ENCODE peak calls at places on chromosomes 12 and 14, in five cellular contexts. X, V, I, M and T are unnamed samples.
A peak's percentile ranks its signal among the peaks of the same experiment; 100 is the strongest.

GRCh38 chr12:79871621-79872020 is 63.3 kb downstream of the PPP1R12A start:
- DNase-seq in X (no peak), V (no peak), I (no peak), M (no peak), T (no peak)

GRCh38 chr12:27652174-27652763 is 44.0 kb upstream of the REP15 start:
- DNase-seq in X (peak; percentile 88), I (no peak), M (no peak), V (peak; percentile 82), T (peak; percentile 72)

GRCh38 chr12:39831587-39832315 is 212.1 kb upstream of the ABCD2 start:
- DNase-seq in M (no peak), I (no peak), X (peak; percentile 5), V (no peak), T (no peak)

GRCh38 chr14:92644166-92644565 is 104.3 kb downstream of the LGMN start:
- DNase-seq in I (no peak), V (peak; percentile 50), X (peak; percentile 81), M (no peak), T (peak; percentile 37)

GRCh38 chr12:70007687-70008086 is 182.7 kb downstream of the MYRFL start:
- DNase-seq in X (peak; percentile 9), M (no peak), I (no peak), V (no peak), T (no peak)

GRCh38 chr12:52010692-52011601 is 4.2 kb downstream of the TAMALIN start:
- DNase-seq in X (no peak), V (no peak), M (no peak), I (no peak), T (no peak)

GRCh38 chr12:38175538-38175937 is 141.0 kb upstream of the ALG10B start:
- DNase-seq in X (no peak), V (no peak), M (no peak), I (no peak), T (no peak)

GRCh38 chr12:6960291-6961277 is 9.4 kb downstream of the PTPN6 start:
- DNase-seq in V (peak; percentile 17), X (peak; percentile 51), M (no peak), I (no peak), T (no peak)